ENCODE peak calls at places on chromosomes 6 and 20, in four cellular contexts. U is substantia nigra, T is AG04450, V is GM23338. F is an unnamed sample.

GRCh38 chr6:44256291-44257006 is 879 bp downstream of the SLC35B2 start:
- DNase-seq in V (peak; percentile 81), U (no peak), T (no peak), F (no peak)

GRCh38 chr6:129162605-129163004 is 279.7 kb downstream of the LAMA2 start:
- DNase-seq in V (no peak), U (no peak), T (no peak), F (no peak)

GRCh38 chr6:21582651-21583050 is 10.9 kb upstream of the SOX4 start:
- DNase-seq in U (no peak), T (no peak), V (no peak), F (no peak)

GRCh38 chr20:63223121-63223825 is 7.3 kb upstream of the YTHDF1 start:
- DNase-seq in U (no peak), V (peak; percentile 80), T (no peak), F (no peak)

GRCh38 chr6:145836170-145836569 is 21.6 kb upstream of the FBXO30 start:
- DNase-seq in V (peak; percentile 21), U (no peak), T (no peak), F (peak; percentile 52)

GRCh38 chr6:165652766-165653165 is 10.3 kb downstream of the PDE10A start:
- DNase-seq in V (no peak), T (no peak), U (no peak), F (no peak)

GRCh38 chr6:131831392-131831791 is 23.6 kb downstream of the ENPP1 start:
- DNase-seq in T (no peak), V (no peak), U (no peak), F (no peak)

GRCh38 chr6:31900917-31901414 is 920 bp downstream of the ZBTB12 start:
- DNase-seq in U (no peak), T (no peak), V (peak; percentile 64), F (no peak)

GRCh38 chr6:38180586-38180985 is 361.1 kb downstream of the ZFAND3 start:
- DNase-seq in U (no peak), V (no peak), T (no peak), F (no peak)

GRCh38 chr6:163985710-163986109 is 571.2 kb downstream of the QKI start:
- DNase-seq in V (no peak), U (no peak), T (no peak), F (no peak)

GRCh38 chr6:45256697-45257695 is 71.1 kb upstream of the RUNX2 start:
- DNase-seq in U (no peak), V (no peak), T (no peak), F (no peak)

GRCh38 chr6:123042412-123042811 is 46.4 kb downstream of the CLVS2 start:
- DNase-seq in V (no peak), T (no peak), U (no peak), F (no peak)

GRCh38 chr6:83917001-83917400 is 57.5 kb downstream of the CYB5R4 start:
- DNase-seq in V (no peak), U (no peak), T (no peak), F (no peak)

GRCh38 chr6:106894978-106895702 is 79.4 kb downstream of the CD24 start:
- DNase-seq in V (peak; percentile 17), U (no peak), T (no peak), F (peak; percentile 78)

GRCh38 chr20:63980317-63980805 is 571 bp upstream of the PRPF6 start:
- DNase-seq in V (no peak), U (no peak), T (no peak), F (peak; percentile 90)

GRCh38 chr6:2766767-2767314 is 1.6 kb downstream of the WRNIP1 start:
- DNase-seq in V (no peak), U (no peak), T (no peak), F (no peak)

GRCh38 chr20:13800728-13801134 is 15.9 kb downstream of the NDUFAF5 start:
- DNase-seq in U (peak; percentile 45), T (peak; percentile 78), V (no peak), F (peak; percentile 75)

GRCh38 chr20:41426361-41426900 is 59.8 kb upstream of the EMILIN3 start:
- DNase-seq in T (no peak), V (no peak), U (no peak), F (no peak)

GRCh38 chr20:51469578-51470520 is 72.7 kb downstream of the NFATC2 start:
- DNase-seq in U (no peak), T (no peak), V (no peak), F (no peak)

GRCh38 chr6:13164316-13164715 is 164.0 kb downstream of the TBC1D7 start:
- DNase-seq in T (no peak), V (no peak), U (no peak), F (no peak)

GRCh38 chr20:32158943-32159660 is 48.4 kb downstream of the PLAGL2 start:
- DNase-seq in V (no peak), U (no peak), T (no peak), F (peak; percentile 10)

GRCh38 chr20:14828459-14828858 is 491.0 kb upstream of the FLRT3 start:
- DNase-seq in V (no peak), T (no peak), U (no peak), F (no peak)

DNA sequence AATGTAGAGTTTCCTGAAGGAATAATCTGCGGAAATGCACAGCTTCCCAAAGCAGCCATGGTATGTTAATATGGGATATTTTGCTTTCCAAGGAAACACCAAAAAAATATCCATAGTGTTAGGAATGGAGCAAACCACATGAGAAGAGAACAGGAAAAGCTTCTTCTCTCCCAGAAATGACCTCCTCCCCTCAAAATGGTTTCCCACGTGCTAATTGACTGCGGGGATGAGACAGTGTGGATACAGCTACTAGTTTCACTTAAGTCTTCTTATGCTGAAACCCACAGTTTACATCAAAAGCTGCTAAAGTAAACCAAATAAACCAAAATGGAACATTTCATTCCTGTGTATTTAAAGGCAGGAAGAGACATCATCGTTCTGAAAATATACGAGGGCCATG is 69.4 kb downstream of the FYN start:
- DNase-seq in T (peak; percentile 55), V (no peak), U (no peak), F (no peak)
- H3K27ac ChIP-seq in T (peak overlapping the region; percentile 48), V (no peak overlapping the region), U (no peak overlapping the region), F (no peak overlapping the region)

GRCh38 chr20:36549628-36549941 is 8.3 kb downstream of the MYL9 start:
- DNase-seq in T (no peak), U (no peak), V (no peak), F (no peak)
- H3K27ac ChIP-seq in T (peak overlapping the region; percentile 21), U (no peak overlapping the region), V (no peak overlapping the region), F (no peak overlapping the region)

GRCh38 chr20:49887828-49888340 is 27.4 kb downstream of the SPATA2 start:
- DNase-seq in T (no peak), V (no peak), U (no peak), F (no peak)

GRCh38 chr20:49890651-49891361 is 24.5 kb downstream of the SPATA2 start:
- DNase-seq in U (no peak), V (peak; percentile 47), T (no peak), F (no peak)

GRCh38 chr20:49888341-49889244 is 26.7 kb downstream of the SPATA2 start:
- DNase-seq in T (no peak), V (peak; percentile 90), U (peak; percentile 81), F (no peak)

GRCh38 chr20:49889943-49890650 is 25.2 kb downstream of the SPATA2 start:
- DNase-seq in T (no peak), V (peak; percentile 70), U (no peak), F (no peak)

GRCh38 chr20:49889245-49889942 is 25.9 kb downstream of the SPATA2 start:
- DNase-seq in U (no peak), V (no peak), T (no peak), F (no peak)
- H3K27ac ChIP-seq in U (peak overlapping the region; percentile 96), V (no peak overlapping the region), T (no peak overlapping the region), F (no peak overlapping the region)

GRCh38 chr6:167093922-167094432 is 28.9 kb upstream of the CCR6 start:
- DNase-seq in U (no peak), V (no peak), T (no peak), F (no peak)

GRCh38 chr6:167091149-167092107 is 31.5 kb upstream of the CCR6 start:
- DNase-seq in U (no peak), T (no peak), V (no peak), F (no peak)

GRCh38 chr6:167093406-167093921 is 29.4 kb upstream of the CCR6 start:
- DNase-seq in V (no peak), T (no peak), U (no peak), F (no peak)

GRCh38 chr6:167094436-167094819 is 28.5 kb upstream of the CCR6 start:
- DNase-seq in U (no peak), V (no peak), T (no peak), F (no peak)

GRCh38 chr6:167092672-167093339 is 30.1 kb upstream of the CCR6 start:
- DNase-seq in U (no peak), V (no peak), T (no peak), F (no peak)
- H3K27ac ChIP-seq in U (no peak overlapping the region), V (no peak overlapping the region), T (no peak overlapping the region), F (no peak overlapping the region)

GRCh38 chr6:4055420-4056041 is 23.4 kb downstream of the FAM217A start:
- DNase-seq in V (no peak), T (peak; percentile 39), U (peak; percentile 1), F (peak; percentile 63)
- H3K27ac ChIP-seq in V (no peak overlapping the region), T (peak overlapping the region; percentile 40), U (no peak overlapping the region), F (peak overlapping the region; percentile 34)

GRCh38 chr20:47129306-47129705 is 227.2 kb downstream of the ZMYND8 start:
- DNase-seq in U (no peak), V (no peak), T (no peak), F (no peak)
- H3K27ac ChIP-seq in U (no peak overlapping the region), V (no peak overlapping the region), T (no peak overlapping the region), F (no peak overlapping the region)

GRCh38 chr20:33841439-33841799 is 30.3 kb downstream of the CHMP4B start:
- DNase-seq in V (no peak), U (no peak), T (no peak), F (no peak)
- H3K27ac ChIP-seq in V (no peak overlapping the region), U (no peak overlapping the region), T (no peak overlapping the region), F (no peak overlapping the region)

DNA sequence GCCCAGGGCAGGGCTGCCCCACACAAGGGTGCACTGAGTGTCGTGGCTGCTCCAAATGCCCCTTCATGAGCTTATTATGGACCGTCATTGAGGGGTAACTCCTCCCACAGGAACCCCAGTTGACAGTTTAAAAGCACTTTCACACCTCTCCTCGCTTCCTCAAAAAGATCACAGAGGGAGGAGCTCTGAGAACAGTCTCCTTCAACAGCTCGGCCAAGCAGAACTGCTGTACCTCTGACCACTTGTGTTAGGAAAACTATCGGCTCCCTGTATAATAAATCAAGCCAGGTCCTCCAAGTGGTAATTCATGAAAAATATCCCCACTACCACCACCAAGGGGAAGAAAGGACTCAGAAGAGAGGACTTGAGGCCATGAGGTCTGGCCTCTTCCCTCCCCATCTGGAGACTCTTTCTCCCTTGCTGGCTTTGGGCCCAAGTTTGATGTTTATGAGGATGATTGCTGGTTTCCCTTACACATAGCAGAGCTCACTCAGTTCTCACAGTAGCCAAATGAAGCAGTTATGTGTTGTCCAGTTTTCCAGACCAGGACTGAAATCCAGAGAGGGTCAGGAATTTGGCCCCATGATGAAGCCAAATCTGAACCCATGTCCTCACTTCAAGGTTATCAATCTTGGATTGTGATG is 8.7 kb downstream of the SNX21 start:
- DNase-seq in T (no peak), U (no peak), V (no peak), F (no peak)
- H3K27ac ChIP-seq in T (peak overlapping the region; percentile 4), U (no peak overlapping the region), V (no peak overlapping the region), F (no peak overlapping the region)